ENCODE peak calls at places on chromosomes 11 and 22, in four cellular contexts. U is A549, N is GM12878, G is K562. D is an unnamed sample.

GRCh38 chr11:6249822-6250555 is 9.6 kb upstream of the CCKBR start:
- DNase-seq in N (no peak), G (peak), U (peak), D (no peak)

GRCh38 chr11:27718853-27719574 is 18.8 kb upstream of the BDNF start:
- DNase-seq in N (no peak), G (no peak), U (peak), D (no peak)

GRCh38 chr11:117735350-117735977 is 61.6 kb downstream of the DSCAML1 start:
- DNase-seq in G (no peak), N (no peak), U (no peak), D (no peak)

GRCh38 chr22:35742342-35743100 is 24.8 kb downstream of the APOL5 start:
- DNase-seq in N (no peak), U (peak), G (peak), D (no peak)

GRCh38 chr11:92332986-92333385 is 108.4 kb downstream of the FAT3 start:
- DNase-seq in U (no peak), N (no peak), G (no peak), D (no peak)

GRCh38 chr22:20522828-20523117 is 15.4 kb downstream of the MED15 start:
- DNase-seq in G (no peak), U (no peak), N (no peak), D (no peak)

GRCh38 chr22:44039566-44040171 is 15.6 kb downstream of the PARVB start:
- DNase-seq in G (no peak), U (no peak), N (no peak), D (no peak)

GRCh38 chr11:92129811-92130210 is 94.8 kb upstream of the FAT3 start:
- DNase-seq in N (no peak), G (no peak), U (no peak), D (peak)

GRCh38 chr11:37774441-37774840 is 1176.4 kb upstream of the RAG2 start:
- DNase-seq in N (no peak), G (no peak), U (no peak), D (no peak)

GRCh38 chr11:70020336-70021214 is 57.5 kb upstream of the ANO1 start:
- DNase-seq in N (no peak), G (peak), U (no peak), D (no peak)

GRCh38 chr11:72786305-72787261 is 7.3 kb downstream of the STARD10 start:
- DNase-seq in G (no peak), N (no peak), U (no peak), D (peak)

DNA sequence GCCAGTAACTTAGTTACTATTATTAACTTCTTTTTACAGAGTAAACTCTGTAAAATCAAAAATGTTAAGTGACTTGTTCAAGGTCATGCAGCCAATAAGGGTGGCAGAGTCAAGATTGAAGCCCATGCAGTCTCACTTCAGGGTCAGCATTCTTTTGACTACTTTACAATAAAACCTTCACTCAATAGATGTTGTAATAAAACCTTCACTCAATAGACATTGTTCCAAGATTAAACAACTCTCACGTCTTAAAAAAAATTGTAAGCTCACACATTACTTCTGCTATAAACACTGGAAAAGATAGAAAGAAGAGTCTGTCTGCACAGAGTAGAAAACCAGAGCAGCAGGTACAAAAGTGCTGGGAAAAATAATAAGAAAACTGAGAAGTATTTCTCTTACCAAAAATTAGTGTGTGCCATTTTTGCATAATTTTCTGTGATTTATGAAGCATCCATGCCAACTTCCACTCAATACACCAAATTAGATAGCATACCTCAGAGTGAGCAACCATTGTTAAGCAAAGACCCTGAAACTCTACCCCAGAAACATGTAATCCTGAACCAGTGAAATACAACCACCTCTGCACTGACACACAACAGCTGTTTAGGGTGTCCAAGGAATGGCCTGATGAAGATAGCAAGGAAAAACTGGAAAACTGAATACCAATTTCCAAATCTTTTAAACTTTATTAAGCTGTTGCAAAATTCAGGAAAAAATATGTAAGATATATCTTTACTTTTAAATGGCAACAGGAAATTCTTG is 4.9 kb upstream of the SOX6 start:
- DNase-seq in U (no peak), G (no peak), N (no peak), D (no peak)
- TF ChIP-seq CHD4 in U (no peak), G (no peak), N (no peak), D (no peak)

DNA sequence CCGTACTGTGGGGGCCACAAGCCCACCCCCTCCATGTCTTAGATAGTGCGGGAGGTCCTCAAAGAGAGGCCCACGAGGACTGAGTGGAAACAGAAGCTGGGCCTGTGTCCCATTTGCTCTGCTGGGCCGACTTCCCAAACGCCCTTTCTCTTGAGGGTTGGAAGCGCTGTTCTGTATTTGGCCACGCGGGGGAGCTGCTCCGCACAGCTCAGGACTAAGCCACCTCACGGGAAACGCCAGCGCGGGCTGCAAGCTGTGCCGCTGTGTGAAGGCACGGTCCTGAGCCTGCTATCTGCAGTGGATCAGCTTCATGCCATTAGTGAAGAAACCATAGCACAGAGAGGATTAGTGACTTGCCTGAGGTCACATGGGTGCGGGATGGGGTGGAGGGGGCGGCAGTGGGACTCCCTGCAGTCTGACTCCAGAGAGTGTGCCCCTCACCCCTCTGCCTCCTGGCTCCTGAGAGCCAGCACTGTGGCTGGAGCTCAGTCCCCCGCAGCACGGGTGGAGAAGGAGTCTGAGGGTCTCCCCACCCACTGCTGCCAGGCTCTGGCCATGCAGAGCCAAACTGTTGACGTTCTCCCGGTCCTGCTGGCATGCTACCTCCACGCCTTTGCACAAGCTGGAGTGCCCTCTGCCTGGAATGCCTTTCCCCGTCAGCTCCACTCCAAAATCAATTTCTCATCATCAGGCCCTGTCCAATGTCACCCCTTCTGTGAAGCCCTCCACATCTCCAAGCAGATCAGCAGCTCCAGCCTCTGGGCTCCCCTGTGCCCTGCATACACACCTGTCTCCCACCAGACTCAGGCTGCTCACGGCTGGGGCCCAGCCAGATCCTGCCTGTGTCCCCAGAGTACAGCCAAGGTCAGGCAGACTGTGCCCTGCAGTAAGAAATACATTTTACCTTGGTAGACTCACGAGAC is 51.5 kb upstream of the LRRC32 start:
- DNase-seq in G (peak), N (no peak), U (peak), D (peak)
- TF ChIP-seq CHD4 in G (no peak), N (no peak), U (no peak), D (no peak)

DNA sequence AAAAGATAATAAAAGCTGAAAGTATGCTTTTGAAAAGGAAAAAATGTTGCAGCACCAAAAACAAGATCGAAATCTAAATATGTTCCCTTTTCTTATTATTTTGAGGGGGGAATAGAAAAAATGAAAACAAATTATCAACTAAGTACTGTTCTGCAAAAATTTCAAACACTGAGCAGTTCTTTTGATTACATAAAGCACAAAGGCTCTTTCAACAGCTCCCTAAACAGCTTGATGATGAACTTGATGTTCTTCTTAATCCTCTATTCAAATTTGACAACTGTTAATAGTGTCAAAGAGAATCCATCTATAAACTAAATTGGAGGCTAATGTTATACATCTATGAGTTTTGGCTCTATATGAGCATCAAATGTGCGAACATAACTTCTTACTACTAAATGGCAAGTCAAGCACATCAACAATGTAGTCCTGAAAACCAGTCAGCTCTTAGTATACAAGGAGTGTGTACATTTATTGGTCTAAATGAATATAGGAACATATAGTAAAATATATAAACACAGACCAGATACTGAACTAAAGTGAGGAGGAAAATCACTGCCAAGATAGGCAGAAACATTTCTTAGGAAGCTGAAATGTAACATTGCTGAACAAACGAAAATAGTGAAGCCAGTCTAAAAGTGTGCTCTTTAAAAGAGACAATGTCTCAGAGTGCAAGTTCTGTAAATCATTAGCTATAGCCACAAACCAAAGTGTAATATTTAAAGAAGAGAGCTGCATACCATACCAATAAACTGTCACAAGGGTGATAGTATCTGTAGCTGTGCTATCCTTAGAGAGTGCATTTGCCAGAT is 94.3 kb downstream of the SOX6 start:
- DNase-seq in N (no peak), G (no peak), U (no peak), D (peak)
- TF ChIP-seq CHD4 in N (no peak), G (no peak), U (no peak), D (no peak)

GRCh38 chr11:130244851-130245250 is 69.9 kb downstream of the ZBTB44 start:
- DNase-seq in G (no peak), U (no peak), N (no peak), D (no peak)

GRCh38 chr11:130247289-130247688 is 67.4 kb downstream of the ZBTB44 start:
- DNase-seq in N (no peak), G (no peak), U (no peak), D (no peak)

GRCh38 chr11:130246270-130246669 is 68.4 kb downstream of the ZBTB44 start:
- DNase-seq in U (no peak), N (no peak), G (no peak), D (no peak)

GRCh38 chr11:130249371-130249770 is 65.3 kb downstream of the ZBTB44 start:
- DNase-seq in U (no peak), N (no peak), G (no peak), D (no peak)

GRCh38 chr11:130246719-130247118 is 68.0 kb downstream of the ZBTB44 start:
- DNase-seq in G (no peak), U (no peak), N (no peak), D (no peak)
- TF ChIP-seq CHD4 in G (no peak), U (no peak), N (no peak), D (no peak)